ENCODE peak calls at places on chromosome 6, in seven cellular contexts. Z is OCI-LY7, J is IMR-90, D is breast epithelium, K is mesenchymal stem cell, B is tibial artery, Y is GM06990. W is an unnamed sample.

GRCh38 chr6:88491266-88491665 is 325.1 kb upstream of the CNR1 start:
- DNase-seq in K (no peak), J (no peak), Y (no peak), Z (no peak), B (no peak), D (no peak), W (no peak)

GRCh38 chr6:152232494-152233151 is 404.5 kb downstream of the SYNE1 start:
- DNase-seq in Y (no peak), B (no peak), J (peak), K (peak), Z (no peak), D (no peak), W (no peak)

GRCh38 chr6:111872521-111873177 is 603 bp downstream of the FYN start:
- DNase-seq in D (no peak), Y (peak), B (peak), K (no peak), Z (peak), J (peak), W (peak)

GRCh38 chr6:22146581-22147468 is 150.0 kb downstream of the PRL start:
- DNase-seq in B (no peak), D (no peak), Z (no peak), K (no peak), J (no peak), Y (no peak), W (no peak)

GRCh38 chr6:160273196-160273595 is 14.6 kb upstream of the SLC22A2 start:
- DNase-seq in J (no peak), B (no peak), Z (no peak), D (no peak), Y (no peak), K (no peak), W (no peak)

GRCh38 chr6:111737065-111737521 is 131.4 kb upstream of the TRAF3IP2 start:
- DNase-seq in K (peak), J (peak), Z (no peak), D (no peak), B (no peak), Y (no peak), W (no peak)

GRCh38 chr6:111566873-111567517 is 38.7 kb downstream of the TRAF3IP2 start:
- DNase-seq in K (no peak), D (no peak), Y (no peak), J (no peak), Z (no peak), B (no peak), W (no peak)

GRCh38 chr6:87731818-87732661 is 30.0 kb upstream of the AKIRIN2 start:
- DNase-seq in Z (no peak), B (peak), K (peak), Y (peak), J (peak), D (peak), W (peak)

GRCh38 chr6:113833537-113833936 is 23.6 kb upstream of the MARCKS start:
- DNase-seq in B (no peak), Y (no peak), K (no peak), J (peak), Z (no peak), D (no peak), W (no peak)

GRCh38 chr6:81938991-81939773 is 186.7 kb upstream of the TENT5A start:
- DNase-seq in K (peak), B (no peak), Y (no peak), J (peak), Z (no peak), D (no peak), W (no peak)

GRCh38 chr6:94510877-94511276 is 1066.5 kb upstream of the MANEA start:
- DNase-seq in D (no peak), J (no peak), Z (no peak), Y (no peak), B (no peak), K (no peak), W (no peak)

GRCh38 chr6:154154389-154154967 is 115.4 kb downstream of the OPRM1 start:
- DNase-seq in D (no peak), B (peak), K (peak), Z (peak), Y (peak), J (peak), W (no peak)

GRCh38 chr6:122476131-122476530 is 4.5 kb upstream of the SERINC1 start:
- DNase-seq in Z (peak), J (peak), B (no peak), D (no peak), K (peak), Y (no peak), W (no peak)

GRCh38 chr6:692356-692851 is 535 bp downstream of the EXOC2 start:
- DNase-seq in Z (peak), B (no peak), J (peak), D (no peak), Y (peak), K (peak), W (peak)

GRCh38 chr6:7311171-7311570 is 1.8 kb downstream of the SSR1 start:
- DNase-seq in D (no peak), K (peak), Z (no peak), J (no peak), B (no peak), Y (no peak), W (no peak)

GRCh38 chr6:106102034-106102433 is 15.9 kb downstream of the PRDM1 start:
- DNase-seq in J (no peak), Z (no peak), B (no peak), Y (peak), D (no peak), K (no peak), W (no peak)

GRCh38 chr6:106101466-106101865 is 15.3 kb downstream of the PRDM1 start:
- DNase-seq in J (no peak), B (no peak), K (no peak), Y (no peak), D (no peak), Z (no peak), W (no peak)

GRCh38 chr6:106103728-106104109 is 17.6 kb downstream of the PRDM1 start:
- DNase-seq in Z (no peak), D (no peak), B (no peak), J (no peak), Y (no peak), K (no peak), W (no peak)

GRCh38 chr6:106104476-106104875 is 18.3 kb downstream of the PRDM1 start:
- DNase-seq in Y (no peak), D (no peak), Z (no peak), B (no peak), J (no peak), K (no peak), W (no peak)

DNA sequence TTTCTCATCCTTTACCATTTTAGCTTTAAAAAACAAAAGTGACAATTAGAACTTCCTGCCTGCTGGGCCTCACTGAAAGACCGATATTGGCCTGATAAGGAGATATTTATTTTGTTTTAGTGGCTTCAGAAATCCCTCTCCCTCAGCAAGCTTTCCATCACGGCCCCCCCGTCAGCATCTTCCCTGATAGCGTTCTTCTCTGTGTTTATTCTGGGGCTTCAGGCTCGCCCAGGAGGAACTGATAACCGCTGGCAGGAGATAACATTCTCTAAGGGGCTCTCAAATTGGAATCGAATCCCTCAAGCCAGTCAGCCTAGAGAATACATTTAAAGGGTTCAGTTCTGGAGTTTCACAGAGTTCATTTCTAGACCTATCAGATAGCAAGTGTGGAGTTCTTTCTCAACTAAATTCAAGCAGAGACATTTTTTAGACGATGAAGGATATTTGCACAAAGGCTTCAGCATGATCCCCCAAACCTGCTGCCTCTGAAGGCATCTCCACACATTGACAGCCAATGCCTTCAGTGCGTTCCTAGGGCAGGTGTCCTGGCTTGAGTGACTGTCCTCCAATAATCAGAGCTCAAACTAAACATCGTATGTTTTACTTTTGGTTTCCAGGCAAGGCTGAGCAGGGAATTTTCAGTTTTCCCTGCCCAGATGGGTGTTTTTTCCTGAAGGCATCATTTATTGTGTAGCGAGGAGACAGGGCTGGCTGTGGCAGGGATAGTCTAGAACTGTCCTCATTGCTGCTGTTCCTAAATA is 17.0 kb downstream of the PRDM1 start:
- DNase-seq in J (no peak), Y (no peak), D (no peak), Z (no peak), K (peak), B (no peak), W (no peak)
- H3K4me3 ChIP-seq in J (peak), Y (peak), D (no peak), Z (no peak), K (peak), B (no peak), W (peak)

DNA sequence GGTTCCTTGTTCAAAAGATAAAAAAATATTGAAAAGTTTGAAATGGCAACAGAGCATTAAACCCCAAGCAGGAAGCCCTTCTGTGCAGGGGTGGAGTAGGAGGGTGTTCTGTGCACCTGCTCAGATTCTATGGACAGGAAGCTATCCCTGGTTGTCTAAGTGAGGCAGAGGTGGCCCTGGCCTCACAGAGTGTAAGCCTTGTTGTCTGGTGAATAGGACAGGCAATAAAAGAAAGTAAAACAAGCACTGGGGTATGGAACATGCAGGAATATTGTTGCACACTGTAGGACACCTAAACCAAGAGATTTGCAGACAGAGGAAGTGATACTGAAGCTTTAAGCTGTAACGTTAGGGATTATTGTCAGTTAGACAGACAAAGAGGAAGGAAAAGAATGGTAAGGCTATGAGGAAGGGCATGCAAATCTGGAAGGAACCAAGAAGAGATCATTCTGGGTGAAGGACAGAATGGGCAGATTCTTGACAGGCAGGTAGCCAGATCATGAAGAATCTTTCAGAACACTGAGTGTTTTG is 66.8 kb downstream of the TBC1D7 start:
- DNase-seq in Z (peak), D (no peak), Y (peak), K (no peak), J (no peak), B (no peak), W (no peak)
- H3K4me3 ChIP-seq in Z (peak), D (no peak), Y (no peak), K (no peak), J (no peak), B (no peak), W (no peak)

DNA sequence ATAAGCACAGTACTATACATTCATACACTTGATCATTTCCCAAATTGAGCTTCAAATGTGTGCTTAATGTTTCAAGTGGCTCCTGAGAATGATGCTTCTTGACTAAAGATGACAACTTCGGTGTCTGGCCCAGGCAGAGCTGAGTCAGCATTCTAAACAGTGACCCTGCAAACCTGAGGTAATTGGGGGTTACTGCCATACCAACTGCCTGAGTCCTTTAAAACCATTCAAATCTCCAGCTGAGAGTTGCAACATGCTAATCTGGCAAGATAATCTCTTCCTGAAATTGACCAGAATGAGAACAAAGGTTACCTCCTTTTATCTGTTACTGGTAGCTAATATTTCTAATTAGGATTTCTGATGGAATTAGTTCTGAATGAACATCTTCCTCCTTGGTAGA is 8.2 kb downstream of the BACH2 start:
- DNase-seq in D (no peak), K (no peak), Z (no peak), J (peak), Y (no peak), B (no peak), W (no peak)
- H3K4me3 ChIP-seq in D (no peak), K (no peak), Z (peak), J (no peak), Y (no peak), B (no peak), W (no peak)

GRCh38 chr6:31354788-31355539 is 2.0 kb downstream of the HLA-B start:
- DNase-seq in D (no peak), Z (no peak), B (no peak), K (no peak), J (no peak), Y (peak), W (no peak)
- H3K4me3 ChIP-seq in D (peak), Z (peak), B (peak), K (peak), J (no peak), Y (peak), W (peak)